ENCODE peak calls at places on chromosome 20, in seven cellular contexts. Q is Jurkat, Clone E6-1; G is uterus; K is AG10803; I is astrocyte; W is hepatocyte; D is astrocyte of the spinal cord. F is an unnamed sample.

GRCh38 chr20:25059487-25059820 is 1.5 kb upstream of the ACSS1 start:
- DNase-seq in I (no peak), W (no peak), D (no peak), G (no peak), K (no peak), Q (no peak), F (peak)

GRCh38 chr20:58011106-58011946 is 217.1 kb downstream of the ANKRD60 start:
- DNase-seq in I (no peak), W (no peak), D (no peak), Q (no peak), K (no peak), G (peak), F (no peak)

GRCh38 chr20:1833728-1834726 is 61.2 kb upstream of the SIRPA start:
- DNase-seq in D (no peak), Q (no peak), I (no peak), K (no peak), W (no peak), G (no peak), F (no peak)

GRCh38 chr20:24132246-24132645 is 143.7 kb upstream of the GGTLC1 start:
- DNase-seq in D (no peak), K (no peak), G (no peak), W (no peak), Q (no peak), I (no peak), F (no peak)

GRCh38 chr20:208937-209566 is 18.0 kb upstream of the DEFB129 start:
- DNase-seq in K (peak), I (peak), G (no peak), Q (peak), W (peak), D (peak), F (no peak)

GRCh38 chr20:15346657-15347280 is 1009.4 kb upstream of the FLRT3 start:
- DNase-seq in D (no peak), K (no peak), I (no peak), W (no peak), Q (no peak), G (no peak), F (no peak)

GRCh38 chr20:38935285-38935684 is 9.1 kb downstream of the FAM83D start:
- DNase-seq in G (no peak), D (peak), K (peak), I (no peak), Q (no peak), W (no peak), F (no peak)

GRCh38 chr20:57141492-57141891 is 124.9 kb downstream of the BMP7 start:
- DNase-seq in D (no peak), Q (no peak), K (no peak), I (no peak), G (no peak), W (no peak), F (no peak)

GRCh38 chr20:1417273-1417672 is 24.4 kb upstream of the FKBP1A start:
- DNase-seq in D (peak), G (no peak), W (no peak), I (peak), Q (no peak), K (peak), F (no peak)

GRCh38 chr20:9590189-9590588 is 75.8 kb downstream of the LAMP5 start:
- DNase-seq in K (peak), W (no peak), D (peak), I (peak), G (no peak), Q (no peak), F (peak)

GRCh38 chr20:56359212-56360132 is 698 bp downstream of the FAM210B start:
- DNase-seq in D (peak), G (peak), W (peak), K (peak), I (peak), Q (no peak), F (peak)

GRCh38 chr20:47751449-47751848 is 33.8 kb downstream of the SULF2 start:
- DNase-seq in Q (no peak), G (no peak), I (no peak), W (no peak), D (no peak), K (no peak), F (no peak)

GRCh38 chr20:10433014-10433622 is 904 bp downstream of the MKKS start:
- DNase-seq in I (no peak), W (no peak), D (no peak), G (no peak), K (no peak), Q (no peak), F (no peak)

GRCh38 chr20:11452326-11452725 is 465.4 kb upstream of the BTBD3 start:
- DNase-seq in K (peak), D (peak), W (no peak), Q (no peak), I (peak), G (no peak), F (no peak)

GRCh38 chr20:38880952-38881735 is 45.1 kb upstream of the FAM83D start:
- DNase-seq in K (no peak), W (no peak), D (no peak), Q (no peak), I (no peak), G (no peak), F (no peak)

GRCh38 chr20:3751664-3752385 is 15.7 kb downstream of the ADISSP start:
- DNase-seq in I (peak), W (peak), G (no peak), D (no peak), Q (no peak), K (no peak), F (peak)

GRCh38 chr20:3753098-3753497 is 14.5 kb downstream of the ADISSP start:
- DNase-seq in D (peak), G (peak), K (peak), I (peak), Q (peak), W (peak), F (peak)

GRCh38 chr20:3749689-3750639 is 17.5 kb downstream of the HSPA12B start:
- DNase-seq in D (no peak), W (peak), I (no peak), K (no peak), Q (no peak), G (no peak), F (peak)

GRCh38 chr20:3752386-3752759 is 15.2 kb downstream of the ADISSP start:
- DNase-seq in Q (no peak), I (no peak), K (no peak), W (no peak), D (no peak), G (no peak), F (no peak)

GRCh38 chr20:3751284-3751663 is 16.3 kb downstream of the ADISSP start:
- DNase-seq in W (no peak), Q (no peak), I (no peak), G (no peak), D (no peak), K (no peak), F (no peak)
- H3K4me3 ChIP-seq in W (no peak), Q (no peak), I (no peak), G (no peak), D (no peak), K (no peak), F (peak)

GRCh38 chr20:44324343-44324742 is 12.5 kb upstream of the R3HDML start:
- DNase-seq in G (no peak), K (no peak), D (peak), Q (no peak), W (no peak), I (no peak), F (no peak)

GRCh38 chr20:44331201-44331600 is 5.6 kb upstream of the R3HDML start:
- DNase-seq in D (no peak), I (no peak), Q (no peak), K (no peak), G (no peak), W (no peak), F (no peak)

GRCh38 chr20:44328428-44328827 is 8.4 kb upstream of the R3HDML start:
- DNase-seq in Q (no peak), D (no peak), W (no peak), G (no peak), I (no peak), K (no peak), F (no peak)

DNA sequence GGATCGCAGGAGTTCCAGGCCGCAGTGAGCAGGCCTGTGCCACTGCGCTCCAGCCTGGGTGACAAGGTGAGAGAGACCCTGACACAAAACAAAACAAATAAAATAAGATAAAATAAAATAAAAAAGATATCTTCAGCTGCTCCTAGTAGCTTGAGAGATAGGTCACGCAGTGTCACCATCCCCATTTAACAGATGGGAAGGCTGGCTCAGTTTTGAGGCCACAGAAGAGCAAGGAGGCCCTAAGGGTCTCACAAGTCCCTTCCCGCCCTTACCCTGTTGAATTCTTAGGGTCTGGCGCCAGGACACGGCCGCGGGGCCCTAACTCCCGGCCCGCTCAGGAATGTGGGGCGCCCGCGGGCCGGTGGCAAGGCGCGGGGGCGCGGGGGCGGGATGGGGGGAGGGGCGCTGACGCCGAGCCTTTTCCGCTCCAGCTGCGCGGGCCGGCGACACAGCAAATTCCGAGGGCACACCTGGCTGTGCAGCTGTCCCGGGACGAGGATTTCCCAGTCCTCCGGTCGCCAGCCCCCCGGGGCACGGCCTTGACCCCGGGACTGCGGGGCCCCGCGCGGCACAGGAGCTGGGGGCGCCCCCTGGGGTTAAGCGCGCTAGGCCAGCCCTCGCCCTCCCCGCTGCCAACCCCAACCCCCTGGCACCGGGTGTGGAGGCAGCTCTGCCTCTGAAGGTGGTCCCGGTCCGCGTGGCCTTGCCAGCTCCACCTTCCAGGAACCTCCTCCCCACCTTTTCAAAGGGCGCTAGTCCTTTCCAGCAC is 10.3 kb upstream of the R3HDML start:
- DNase-seq in W (peak), G (no peak), Q (no peak), I (no peak), D (no peak), K (no peak), F (no peak)
- H3K4me3 ChIP-seq in W (no peak), G (peak), Q (no peak), I (no peak), D (no peak), K (peak), F (peak)

GRCh38 chr20:44393608-44394519 is 38.4 kb downstream of the HNF4A start:
- DNase-seq in W (no peak), D (no peak), I (no peak), G (no peak), K (no peak), Q (no peak), F (no peak)

GRCh38 chr20:44392776-44393607 is 37.5 kb downstream of the HNF4A start:
- DNase-seq in I (no peak), K (no peak), G (no peak), Q (no peak), W (peak), D (no peak), F (no peak)

GRCh38 chr20:44395183-44395962 is 39.9 kb downstream of the HNF4A start:
- DNase-seq in I (no peak), D (no peak), K (no peak), Q (no peak), W (no peak), G (no peak), F (no peak)

GRCh38 chr20:44395963-44396340 is 40.5 kb downstream of the HNF4A start:
- DNase-seq in K (no peak), I (no peak), W (no peak), D (no peak), G (no peak), Q (no peak), F (no peak)

GRCh38 chr20:44394520-44395182 is 39.2 kb downstream of the HNF4A start:
- DNase-seq in D (no peak), G (no peak), Q (no peak), I (no peak), W (peak), K (no peak), F (no peak)
- H3K4me3 ChIP-seq in D (no peak), G (no peak), Q (no peak), I (no peak), W (no peak), K (no peak), F (no peak)

GRCh38 chr20:19693508-19693907 is 64.5 kb upstream of the RIN2 start:
- DNase-seq in Q (no peak), D (no peak), G (no peak), I (no peak), K (no peak), W (no peak), F (no peak)
- H3K4me3 ChIP-seq in Q (no peak), D (no peak), G (no peak), I (no peak), K (no peak), W (no peak), F (no peak)

GRCh38 chr20:51802170-51802745 is at the start of gene SALL4:
- DNase-seq in D (no peak), W (peak), K (no peak), I (peak), G (no peak), Q (no peak), F (peak)
- H3K4me3 ChIP-seq in D (peak), W (peak), K (peak), I (peak), G (no peak), Q (no peak), F (peak)

GRCh38 chr20:49810491-49811190 is 2.0 kb upstream of the SLC9A8 start:
- DNase-seq in Q (no peak), W (no peak), I (no peak), G (no peak), D (no peak), K (no peak), F (no peak)

GRCh38 chr20:49812463-49813304 is at the start of gene SLC9A8:
- DNase-seq in D (peak), K (peak), G (peak), I (peak), Q (peak), W (peak), F (peak)

GRCh38 chr20:49811825-49812462 is 684 bp upstream of the SLC9A8 start:
- DNase-seq in K (no peak), G (no peak), W (peak), Q (no peak), D (peak), I (peak), F (no peak)

GRCh38 chr20:49813305-49813974 is 812 bp downstream of the SLC9A8 start:
- DNase-seq in Q (no peak), I (no peak), K (no peak), G (no peak), D (no peak), W (no peak), F (no peak)

GRCh38 chr20:49814057-49814675 is 1.5 kb downstream of the SLC9A8 start:
- DNase-seq in D (no peak), W (no peak), Q (no peak), K (no peak), G (no peak), I (no peak), F (no peak)
- H3K4me3 ChIP-seq in D (no peak), W (no peak), Q (peak), K (peak), G (no peak), I (peak), F (peak)

GRCh38 chr20:53750827-53751393 is 157.3 kb upstream of the ZNF217 start:
- DNase-seq in W (peak), G (peak), K (peak), D (peak), I (peak), Q (peak), F (peak)
- H3K4me3 ChIP-seq in W (no peak), G (no peak), K (peak), D (no peak), I (no peak), Q (no peak), F (no peak)

DNA sequence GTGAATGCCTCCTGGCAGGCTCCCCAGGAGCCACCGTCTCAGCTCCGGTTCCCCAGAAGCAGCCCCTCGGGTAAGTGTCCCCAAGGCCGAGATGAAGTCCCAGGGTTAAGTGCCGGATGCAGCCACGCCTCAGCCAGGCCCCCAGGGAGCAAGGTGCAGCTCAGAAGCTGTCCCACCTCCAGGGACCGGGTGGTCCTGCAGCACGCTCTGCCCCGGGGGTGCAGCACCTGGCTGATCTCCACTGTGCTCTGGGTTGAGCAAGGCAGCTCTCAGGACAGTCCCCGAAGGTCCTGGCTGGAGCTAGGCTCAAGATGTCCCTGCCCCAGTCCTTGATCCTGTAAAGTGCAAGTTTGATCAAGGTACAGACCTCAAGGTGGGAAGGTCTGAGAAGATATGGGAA is 15.1 kb upstream of the NTSR1 start:
- DNase-seq in W (no peak), K (no peak), G (no peak), I (no peak), D (no peak), Q (no peak), F (no peak)
- H3K4me3 ChIP-seq in W (no peak), K (no peak), G (no peak), I (no peak), D (no peak), Q (no peak), F (no peak)

GRCh38 chr20:50690979-50691584 is at the start of gene RIPOR3:
- DNase-seq in G (peak), I (peak), K (peak), D (peak), Q (no peak), W (peak), F (peak)

GRCh38 chr20:50690562-50690978 is 772 bp downstream of the RIPOR3 start:
- DNase-seq in K (no peak), W (no peak), D (peak), I (no peak), G (no peak), Q (no peak), F (no peak)

GRCh38 chr20:50693001-50693400 is 1.7 kb upstream of the RIPOR3 start:
- DNase-seq in I (no peak), W (no peak), D (no peak), G (no peak), K (no peak), Q (no peak), F (no peak)

GRCh38 chr20:50692553-50692933 is 1.2 kb upstream of the RIPOR3 start:
- DNase-seq in Q (no peak), G (no peak), K (no peak), I (no peak), D (no peak), W (no peak), F (no peak)

GRCh38 chr20:50691585-50692552 is 527 bp upstream of the RIPOR3 start:
- DNase-seq in G (peak), I (peak), Q (no peak), W (peak), K (peak), D (peak), F (no peak)
- H3K4me3 ChIP-seq in G (peak), I (peak), Q (no peak), W (peak), K (peak), D (peak), F (peak)